ENCODE peak calls at places on chromosomes 7 and 10, in five cellular contexts. Z is OCI-LY7; A is CD8-positive, alpha-beta T cell; T is GM23248; U is fibroblast of lung. K is an unnamed sample.

GRCh38 chr7:41134242-41134872 is 568.5 kb downstream of the INHBA start:
- DNase-seq in Z (peak; percentile 5), A (no peak), U (peak; percentile 11), T (peak; percentile 49), K (no peak)

GRCh38 chr7:25557379-25557916 is 329.2 kb upstream of the NPVF start:
- DNase-seq in T (no peak), Z (no peak), U (no peak), A (no peak), K (no peak)

GRCh38 chr10:35781643-35782035 is 139.5 kb upstream of the FZD8 start:
- DNase-seq in Z (peak; percentile 25), T (peak; percentile 10), U (no peak), A (no peak), K (no peak)

GRCh38 chr7:157445246-157445955 is 108.6 kb downstream of the DNAJB6 start:
- DNase-seq in T (no peak), Z (no peak), A (no peak), U (no peak), K (no peak)

GRCh38 chr7:15889501-15889900 is 203.0 kb upstream of the MEOX2 start:
- DNase-seq in T (peak; percentile 15), A (no peak), U (peak; percentile 11), Z (no peak), K (no peak)

GRCh38 chr7:42227931-42228591 is 8.9 kb downstream of the GLI3 start:
- DNase-seq in T (peak; percentile 79), A (no peak), Z (no peak), U (peak; percentile 57), K (no peak)

GRCh38 chr7:16080131-16080530 is 341.2 kb downstream of the CRPPA start:
- DNase-seq in U (no peak), Z (no peak), T (no peak), A (no peak), K (no peak)

GRCh38 chr7:44390701-44391100 is 65.3 kb upstream of the CAMK2B start:
- DNase-seq in T (no peak), Z (no peak), A (no peak), U (no peak), K (peak; percentile 41)

GRCh38 chr7:145036592-145037386 is 200.9 kb upstream of the TPK1 start:
- DNase-seq in T (peak; percentile 44), Z (peak; percentile 65), U (peak; percentile 67), A (no peak), K (no peak)

GRCh38 chr10:306654-307185 is 171.5 kb downstream of the ZMYND11 start:
- DNase-seq in Z (peak; percentile 91), T (no peak), U (no peak), A (no peak), K (no peak)

GRCh38 chr7:94368371-94368791 is 26.3 kb upstream of the COL1A2 start:
- DNase-seq in Z (no peak), U (peak; percentile 96), A (no peak), T (peak; percentile 95), K (no peak)

GRCh38 chr7:79317728-79318127 is 135.7 kb downstream of the MAGI2 start:
- DNase-seq in U (peak; percentile 90), T (peak; percentile 91), A (no peak), Z (no peak), K (no peak)

GRCh38 chr10:24346877-24347505 is 138.1 kb downstream of the KIAA1217 start:
- DNase-seq in U (no peak), Z (no peak), T (no peak), A (no peak), K (no peak)

GRCh38 chr7:40175725-40176510 is 41.1 kb downstream of the SUGCT start:
- DNase-seq in U (peak; percentile 8), Z (no peak), A (no peak), T (peak; percentile 65), K (no peak)

GRCh38 chr7:80499350-80499955 is 12.4 kb downstream of the GNAT3 start:
- DNase-seq in T (peak; percentile 95), A (no peak), U (peak; percentile 93), Z (no peak), K (no peak)

GRCh38 chr7:12637819-12638592 is 49.4 kb upstream of the ARL4A start:
- DNase-seq in T (no peak), A (no peak), U (peak; percentile 37), Z (no peak), K (no peak)

GRCh38 chr10:4633186-4633585 is 192.8 kb upstream of the AKR1E2 start:
- DNase-seq in T (no peak), Z (no peak), A (no peak), U (no peak), K (no peak)

GRCh38 chr10:636769-637168 is 52.7 kb downstream of the DIP2C start:
- DNase-seq in Z (no peak), T (no peak), A (no peak), U (no peak), K (no peak)

GRCh38 chr7:149007615-149008014 is 20.7 kb downstream of the PDIA4 start:
- DNase-seq in A (no peak), Z (no peak), T (peak; percentile 17), U (no peak), K (no peak)

GRCh38 chr7:22192778-22193177 is 164.2 kb downstream of the RAPGEF5 start:
- DNase-seq in A (no peak), U (no peak), T (no peak), Z (no peak), K (no peak)

GRCh38 chr7:111735661-111736323 is 173.5 kb upstream of the IMMP2L start:
- DNase-seq in Z (peak; percentile 62), A (peak; percentile 8), T (peak; percentile 81), U (peak; percentile 84), K (peak; percentile 65)

GRCh38 chr10:24958701-24959392 is 6.4 kb upstream of the PRTFDC1 start:
- DNase-seq in Z (no peak), U (peak; percentile 97), A (no peak), T (peak; percentile 64), K (no peak)

GRCh38 chr10:19629559-19629958 is 186.7 kb upstream of the PLXDC2 start:
- DNase-seq in A (no peak), T (peak; percentile 66), Z (no peak), U (peak; percentile 82), K (peak; percentile 91)

GRCh38 chr10:29613791-29614190 is 21.0 kb downstream of the SVIL start:
- DNase-seq in A (no peak), Z (no peak), T (no peak), U (no peak), K (no peak)

GRCh38 chr10:64209574-64209973 is 688.4 kb downstream of the REEP3 start:
- DNase-seq in T (no peak), U (peak; percentile 28), A (no peak), Z (no peak), K (no peak)

GRCh38 chr10:101995451-101996063 is 60.4 kb downstream of the ARMH3 start:
- DNase-seq in A (no peak), U (peak; percentile 69), Z (no peak), T (peak; percentile 44), K (no peak)

GRCh38 chr7:40000734-40001315 is 50.8 kb downstream of the CDK13 start:
- DNase-seq in Z (no peak), A (no peak), T (peak; percentile 29), U (peak; percentile 60), K (no peak)

GRCh38 chr10:131816157-131816775 is 84.5 kb upstream of the PPP2R2D start:
- DNase-seq in Z (no peak), A (no peak), T (no peak), U (no peak), K (no peak)

GRCh38 chr10:102449321-102450123 is 1.8 kb downstream of the C10orf95 start:
- DNase-seq in T (peak; percentile 66), U (peak; percentile 52), Z (peak; percentile 91), A (peak; percentile 69), K (no peak)

GRCh38 chr10:87782721-87783120 is 35.3 kb downstream of the ATAD1 start:
- DNase-seq in T (no peak), Z (no peak), U (no peak), A (no peak), K (no peak)

GRCh38 chr10:78507761-78508160 is 474.1 kb downstream of the RPS24 start:
- DNase-seq in T (no peak), Z (no peak), U (no peak), A (no peak), K (no peak)

GRCh38 chr10:78508955-78509354 is 475.3 kb downstream of the RPS24 start:
- DNase-seq in T (no peak), A (no peak), Z (no peak), U (no peak), K (no peak)

GRCh38 chr10:78510566-78511323 is 477.1 kb downstream of the RPS24 start:
- DNase-seq in Z (no peak), U (peak; percentile 26), T (no peak), A (no peak), K (peak; percentile 59)

GRCh38 chr10:78505657-78506056 is 472.0 kb downstream of the RPS24 start:
- DNase-seq in A (no peak), U (no peak), T (peak; percentile 58), Z (no peak), K (no peak)

DNA sequence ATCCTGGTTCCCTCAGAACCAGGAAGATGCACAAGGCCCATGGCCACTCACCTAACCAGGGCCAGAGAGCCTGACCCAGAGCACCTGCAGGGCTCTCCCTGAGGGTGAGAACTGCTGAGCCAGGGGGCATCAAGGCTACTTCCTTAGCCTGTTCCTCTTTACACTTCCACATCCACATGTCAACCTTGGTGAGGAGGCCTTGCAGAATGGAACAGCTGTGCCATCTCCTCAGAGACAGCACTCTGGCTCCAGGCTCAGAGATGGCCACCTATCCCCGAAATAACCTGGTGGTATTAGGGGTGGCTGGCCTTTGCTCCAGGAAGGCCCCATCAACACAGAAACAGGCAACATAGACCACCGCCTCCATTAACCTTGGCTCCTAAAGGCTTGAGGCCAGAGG is 473.0 kb downstream of the RPS24 start:
- DNase-seq in Z (no peak), T (no peak), A (no peak), U (no peak), K (no peak)
- H3K4me1 ChIP-seq in Z (no peaks in the 10 kb centered on the region), T (peaks cover 8% of the 10 kb centered on the region), A (no peaks in the 10 kb centered on the region), U (no peaks in the 10 kb centered on the region), K (peaks cover 35% of the 10 kb centered on the region)

GRCh38 chr7:30797294-30798040 is 26.2 kb downstream of the MINDY4 start:
- DNase-seq in Z (no peak), U (no peak), A (no peak), T (no peak), K (no peak)
- H3K4me1 ChIP-seq in Z (peaks cover 50% of the 10 kb centered on the region), U (peaks cover 49% of the 10 kb centered on the region), A (peaks cover 15% of the 10 kb centered on the region), T (peaks cover 52% of the 10 kb centered on the region), K (peaks cover 8% of the 10 kb centered on the region)

DNA sequence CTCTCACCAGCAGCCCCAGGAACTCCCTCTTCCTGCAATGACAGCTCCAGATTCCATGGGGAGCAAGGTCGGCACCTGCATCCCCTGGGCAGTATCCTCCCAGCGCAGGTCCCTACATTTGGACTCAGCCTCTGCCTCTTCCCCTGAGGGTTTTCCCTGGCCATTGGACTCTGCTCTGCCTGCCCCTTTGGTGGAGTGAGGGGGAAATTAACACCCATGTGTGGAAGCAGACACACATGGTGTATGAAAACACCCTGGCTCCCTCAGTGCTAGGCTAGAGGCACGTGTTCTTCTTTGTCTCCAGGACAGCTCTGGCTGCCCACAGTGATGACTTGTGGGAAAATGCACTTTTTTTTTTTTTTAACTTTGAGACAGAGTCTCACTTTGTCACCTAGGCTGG is 8.4 kb downstream of the PRF1 start:
- DNase-seq in Z (no peak), A (no peak), T (no peak), U (no peak), K (no peak)
- H3K4me1 ChIP-seq in Z (peaks cover 29% of the 10 kb centered on the region), A (peaks cover 35% of the 10 kb centered on the region), T (no peaks in the 10 kb centered on the region), U (no peaks in the 10 kb centered on the region), K (no peaks in the 10 kb centered on the region)

DNA sequence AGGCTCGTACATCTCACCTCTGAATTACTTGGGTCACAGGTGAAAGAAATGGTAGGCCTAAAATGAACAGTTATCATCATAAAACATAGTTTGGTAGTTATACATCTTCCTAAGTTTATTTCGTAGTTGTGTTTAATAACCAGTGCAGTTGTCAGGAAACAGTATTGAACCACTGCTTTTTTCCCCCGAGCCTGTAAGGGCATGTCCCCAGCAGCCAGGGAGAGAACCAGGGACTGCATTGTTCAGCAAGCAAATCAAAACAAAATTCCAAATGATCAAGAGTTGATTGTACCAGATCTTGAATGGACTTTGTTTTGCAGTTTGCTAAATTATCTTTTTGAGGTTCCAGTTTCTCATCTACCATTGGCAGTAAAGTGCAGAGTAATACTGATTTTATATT is 2.4 kb downstream of the EIF4H start:
- DNase-seq in U (no peak), T (no peak), A (no peak), Z (no peak), K (no peak)
- H3K4me1 ChIP-seq in U (peaks cover 16% of the 10 kb centered on the region), T (peaks cover 52% of the 10 kb centered on the region), A (peaks cover 66% of the 10 kb centered on the region), Z (peaks cover 64% of the 10 kb centered on the region), K (peaks cover 74% of the 10 kb centered on the region)